ENCODE peak calls at places on chromosome 11, in six cellular contexts. C is GM12891, D is K562, E is H1, H is HepG2, A is GM12878. J is an unnamed sample.

GRCh38 chr11:1844221-1845094 is 5.7 kb downstream of the TNNI2 start:
- DNase-seq in D (peak), A (no peak), E (no peak), C (no peak), H (no peak), J (no peak)

GRCh38 chr11:86741489-86742435 is 58.6 kb upstream of the PRSS23 start:
- DNase-seq in E (no peak), H (peak), D (no peak), C (no peak), A (no peak), J (no peak)

GRCh38 chr11:2156416-2157182 is 4.4 kb downstream of the INS start:
- DNase-seq in E (no peak), A (no peak), D (peak), C (peak), H (peak), J (peak)

GRCh38 chr11:71372693-71373657 is 75.2 kb downstream of the DHCR7 start:
- DNase-seq in A (peak), E (no peak), C (no peak), H (peak), D (no peak), J (no peak)

GRCh38 chr11:72692498-72693237 is 18.4 kb upstream of the PDE2A start:
- DNase-seq in A (no peak), H (no peak), E (no peak), D (no peak), C (no peak), J (no peak)

GRCh38 chr11:122313581-122313980 is 197.6 kb upstream of the BLID start:
- DNase-seq in A (no peak), H (no peak), C (no peak), D (no peak), E (no peak), J (no peak)

GRCh38 chr11:77026236-77026635 is 8.0 kb upstream of the B3GNT6 start:
- DNase-seq in E (no peak), A (no peak), H (no peak), D (no peak), C (no peak), J (no peak)

GRCh38 chr11:70525006-70525405 is 126.7 kb downstream of the CTTN start:
- DNase-seq in D (no peak), C (no peak), A (no peak), H (no peak), E (no peak), J (no peak)

GRCh38 chr11:130629039-130629438 is 180.6 kb downstream of the ADAMTS15 start:
- DNase-seq in E (no peak), H (no peak), D (no peak), A (no peak), C (no peak), J (no peak)

GRCh38 chr11:3224730-3225098 is 6.1 kb upstream of the MRGPRG start:
- DNase-seq in E (no peak), H (no peak), A (no peak), D (no peak), C (no peak), J (peak)

GRCh38 chr11:44464741-44465140 is 100.7 kb upstream of the CD82 start:
- DNase-seq in H (peak), D (peak), C (no peak), E (no peak), A (no peak), J (no peak)

GRCh38 chr11:119166368-119167076 is 2.0 kb upstream of the NLRX1 start:
- DNase-seq in D (no peak), E (no peak), A (no peak), C (no peak), H (peak), J (no peak)

GRCh38 chr11:45655831-45656230 is 9.6 kb downstream of the CHST1 start:
- DNase-seq in C (no peak), A (no peak), H (no peak), D (no peak), E (no peak), J (no peak)

DNA sequence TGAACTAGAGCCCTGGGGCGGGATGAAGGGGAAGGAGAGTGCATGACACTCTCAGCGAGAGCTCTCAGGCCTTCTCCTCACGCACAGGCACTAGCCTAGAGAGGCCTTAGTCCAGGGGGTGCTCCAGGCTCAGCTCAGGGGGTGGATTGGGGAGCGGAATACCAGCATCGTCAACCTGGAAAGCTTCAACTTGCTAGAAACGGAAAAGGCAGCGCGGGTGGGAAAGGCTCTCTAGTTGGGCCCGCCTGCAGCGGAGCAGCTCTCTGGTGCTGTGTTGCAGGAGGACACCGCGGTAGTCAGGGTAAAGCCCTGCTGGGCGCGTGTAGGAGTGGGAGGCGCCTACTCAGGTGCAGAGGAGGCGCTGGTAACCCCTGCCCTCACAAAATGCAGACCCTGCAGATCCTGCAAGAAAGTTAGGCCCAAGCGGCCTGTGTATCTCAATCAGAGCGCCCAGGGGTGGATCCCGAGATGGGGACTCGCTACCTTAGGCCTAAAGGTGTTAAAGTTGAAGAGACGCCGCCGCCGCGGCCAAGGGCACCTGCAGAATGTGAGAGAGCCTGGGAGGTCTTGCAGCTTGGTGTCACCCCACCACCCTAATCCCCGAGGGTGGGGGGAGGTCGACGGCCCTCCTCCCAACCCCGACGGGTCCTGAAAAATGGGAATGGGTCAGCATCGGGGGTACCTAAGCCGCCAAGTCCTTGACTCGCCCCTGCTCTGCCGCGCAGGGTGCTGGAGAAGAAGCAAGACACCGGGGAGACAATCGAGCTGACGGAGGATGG is 2.8 kb downstream of the SLC17A6 start:
- DNase-seq in C (no peak), H (no peak), D (no peak), E (no peak), A (no peak), J (no peak)
- TF ChIP-seq TAF1 in C (no peak), H (no peak), D (no peak), E (no peak), A (no peak), J (no peak)

GRCh38 chr11:107859459-107860239 is 1.1 kb upstream of the SLC35F2 start:
- DNase-seq in H (no peak), E (no peak), D (peak), A (peak), C (no peak), J (no peak)
- TF ChIP-seq POLR2A in H (no peak), E (no peak), D (no peak), A (no peak), C (no peak), J (peak)

GRCh38 chr11:64865286-64866172 is 12.9 kb downstream of the EHD1 start:
- DNase-seq in D (no peak), C (no peak), A (no peak), E (no peak), H (no peak), J (no peak)
- TF ChIP-seq POLR2AphosphoS5 in D (no peak), C (peak), A (peak), E (no peak), H (no peak), J (peak)

DNA sequence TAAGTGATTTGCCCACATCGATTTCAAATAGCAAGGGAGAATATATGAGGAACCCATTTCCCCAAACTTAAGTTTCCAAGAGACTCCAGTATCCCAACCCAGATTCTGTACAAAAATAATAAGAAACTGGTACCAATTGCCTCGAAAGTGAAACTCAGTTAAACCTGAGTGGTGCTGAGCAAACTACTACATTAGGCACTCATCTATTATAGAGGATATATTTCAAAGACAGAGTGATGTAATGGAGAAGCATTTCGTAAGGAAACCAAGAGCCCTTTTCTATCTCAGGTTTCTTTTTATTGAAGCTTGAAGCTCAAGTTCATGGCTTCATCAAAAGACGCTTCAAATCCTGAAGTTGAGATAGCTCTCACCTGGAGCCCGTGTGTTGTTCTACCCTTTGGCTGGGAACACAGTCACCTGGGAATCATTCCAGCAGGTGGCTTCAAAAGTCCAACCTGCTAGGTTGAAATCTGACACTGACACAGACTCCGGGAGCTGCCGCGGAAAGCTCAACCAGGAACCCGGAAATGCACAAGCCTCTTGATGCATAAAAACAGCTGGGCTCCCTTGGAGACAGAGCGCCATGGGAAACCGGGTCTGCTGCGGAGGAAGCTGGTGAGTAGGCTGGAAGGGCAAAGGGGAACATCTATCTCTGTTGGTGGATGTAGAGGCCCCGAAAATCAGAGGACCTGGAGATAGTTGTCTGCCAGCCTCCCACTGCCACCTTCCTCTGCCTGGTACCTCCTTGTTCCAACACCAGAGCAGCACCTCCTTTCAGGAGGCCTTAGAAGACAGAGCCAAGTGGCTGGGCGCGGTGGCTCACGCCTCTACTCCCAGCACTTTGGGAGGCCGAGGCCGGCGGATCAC is at the start of gene C11orf52:
- DNase-seq in E (peak), A (no peak), D (peak), C (no peak), H (peak), J (no peak)
- TF ChIP-seq TAF1 in E (no peak), A (no peak), D (no peak), C (no peak), H (peak), J (no peak)

GRCh38 chr11:125674210-125674609 is 6.4 kb downstream of the ACRV1 start:
- DNase-seq in D (no peak), E (no peak), A (no peak), H (no peak), C (no peak), J (no peak)

GRCh38 chr11:125671561-125671960 is 9.1 kb downstream of the ACRV1 start:
- DNase-seq in C (no peak), A (no peak), H (no peak), E (no peak), D (no peak), J (no peak)

GRCh38 chr11:125667151-125667550 is 13.5 kb downstream of the ACRV1 start:
- DNase-seq in C (no peak), D (no peak), A (no peak), E (no peak), H (no peak), J (no peak)

GRCh38 chr11:125675196-125675595 is 5.5 kb downstream of the ACRV1 start:
- DNase-seq in H (no peak), D (no peak), E (no peak), A (no peak), C (no peak), J (no peak)

DNA sequence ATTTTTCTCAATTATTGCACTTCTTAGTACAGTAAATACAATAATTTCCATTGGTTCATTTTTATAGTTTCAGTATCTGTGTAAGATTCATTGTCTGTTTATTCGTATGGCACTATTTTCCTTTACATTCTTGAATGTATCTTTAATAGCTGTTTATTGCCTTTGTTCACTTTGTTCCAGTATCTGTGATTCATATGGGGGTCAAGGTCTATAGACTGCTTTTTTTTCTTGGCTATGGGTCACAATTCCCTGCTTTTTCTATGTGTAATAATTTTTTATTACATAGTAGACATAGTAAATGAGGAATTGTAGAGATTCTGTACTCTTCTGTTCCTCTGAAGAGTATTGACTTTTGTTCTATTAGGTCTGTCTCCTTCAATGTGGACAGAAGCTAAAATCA is 10.5 kb downstream of the ACRV1 start:
- DNase-seq in A (no peak), E (no peak), C (no peak), D (no peak), H (no peak), J (no peak)
- TF ChIP-seq POLR2A in A (no peak), E (no peak), C (no peak), D (no peak), H (no peak), J (no peak)

GRCh38 chr11:8792636-8793035 is 110.0 kb downstream of the RPL27A start:
- DNase-seq in C (no peak), D (no peak), E (no peak), A (no peak), H (no peak), J (no peak)

GRCh38 chr11:8790964-8791363 is 108.4 kb downstream of the RPL27A start:
- DNase-seq in H (no peak), E (no peak), D (no peak), A (no peak), C (no peak), J (no peak)

GRCh38 chr11:8787372-8787771 is 104.8 kb downstream of the RPL27A start:
- DNase-seq in E (no peak), D (no peak), H (no peak), C (no peak), A (no peak), J (no peak)

GRCh38 chr11:8788616-8789015 is 106.0 kb downstream of the RPL27A start:
- DNase-seq in A (no peak), H (no peak), D (no peak), C (no peak), E (no peak), J (no peak)

GRCh38 chr11:8789864-8790263 is 107.3 kb downstream of the RPL27A start:
- DNase-seq in D (no peak), E (no peak), H (no peak), C (no peak), A (no peak), J (no peak)
- TF ChIP-seq POLR2AphosphoS5 in D (no peak), E (no peak), H (no peak), C (no peak), A (no peak), J (no peak)

GRCh38 chr11:32087602-32088001 is 3.3 kb upstream of the RCN1 start:
- DNase-seq in H (no peak), E (no peak), C (no peak), A (no peak), D (no peak), J (no peak)

GRCh38 chr11:32094931-32095330 is 4.1 kb downstream of the RCN1 start:
- DNase-seq in C (no peak), E (no peak), D (no peak), H (no peak), A (no peak), J (no peak)

GRCh38 chr11:32092581-32093170 is 1.8 kb downstream of the RCN1 start:
- DNase-seq in D (no peak), E (no peak), A (no peak), C (no peak), H (peak), J (no peak)

GRCh38 chr11:32088117-32088941 is 2.5 kb upstream of the RCN1 start:
- DNase-seq in D (peak), C (no peak), E (no peak), H (no peak), A (peak), J (no peak)

DNA sequence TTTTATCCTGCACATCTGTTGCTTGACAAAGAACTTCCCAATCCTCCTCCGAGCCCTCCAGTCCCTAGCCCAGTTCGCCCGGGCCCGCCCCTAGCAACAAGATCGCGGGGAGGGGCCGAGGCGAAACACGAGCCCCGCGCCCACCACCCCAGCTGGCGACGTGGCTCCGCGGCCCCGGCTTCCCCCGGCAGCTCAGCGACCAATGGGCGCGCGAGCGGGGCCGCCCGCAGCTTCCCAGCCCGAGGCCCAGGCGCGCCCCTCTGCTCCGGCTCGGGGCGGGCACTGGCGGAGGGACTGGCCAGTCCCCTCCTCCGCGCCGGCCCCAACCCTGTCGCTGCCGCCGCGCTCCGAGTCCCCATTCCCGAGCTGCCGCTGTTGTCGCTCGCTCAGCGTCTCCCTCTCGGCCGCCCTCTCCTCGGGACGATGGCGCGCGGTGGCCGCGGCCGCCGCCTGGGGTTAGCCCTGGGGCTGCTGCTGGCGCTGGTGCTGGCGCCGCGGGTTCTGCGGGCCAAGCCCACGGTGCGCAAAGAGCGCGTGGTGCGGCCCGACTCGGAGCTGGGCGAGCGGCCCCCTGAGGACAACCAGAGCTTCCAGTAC is at the start of gene RCN1:
- DNase-seq in C (peak), A (no peak), E (peak), H (peak), D (peak), J (peak)
- TF ChIP-seq TAF1 in C (no peak), A (peak), E (peak), H (no peak), D (no peak), J (no peak)

GRCh38 chr11:34027516-34028406 is 23.8 kb upstream of the CAPRIN1 start:
- DNase-seq in A (no peak), H (peak), E (no peak), D (no peak), C (no peak), J (no peak)

GRCh38 chr11:34030386-34030785 is 21.1 kb upstream of the CAPRIN1 start:
- DNase-seq in D (no peak), E (no peak), A (no peak), C (no peak), H (no peak), J (no peak)

GRCh38 chr11:34026432-34026831 is 25.1 kb upstream of the CAPRIN1 start:
- DNase-seq in E (no peak), A (no peak), C (no peak), D (no peak), H (no peak), J (no peak)

GRCh38 chr11:34029176-34029575 is 22.4 kb upstream of the CAPRIN1 start:
- DNase-seq in E (no peak), D (no peak), C (no peak), H (no peak), A (no peak), J (no peak)

DNA sequence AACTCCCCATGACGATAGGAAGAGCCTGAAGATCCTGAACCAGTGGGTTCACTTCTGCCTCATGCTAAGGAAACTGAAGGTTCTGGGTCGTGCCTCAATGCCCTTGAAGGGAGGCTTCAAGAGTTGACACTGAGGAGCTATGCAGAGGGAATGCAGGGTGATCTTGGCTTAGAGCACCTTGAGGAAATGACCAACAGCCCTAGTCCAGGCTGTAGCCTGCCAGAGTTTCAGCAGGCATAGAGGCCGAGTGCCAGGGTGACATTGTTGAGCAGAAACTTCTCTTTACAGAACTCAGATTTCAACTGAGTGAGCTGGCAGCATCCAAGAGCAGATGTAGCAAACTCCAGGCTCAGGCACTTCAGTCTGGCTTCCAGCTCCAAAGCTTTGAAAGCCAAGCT is 23.1 kb upstream of the CAPRIN1 start:
- DNase-seq in E (no peak), H (no peak), C (no peak), D (no peak), A (no peak), J (no peak)
- TF ChIP-seq POLR2A in E (no peak), H (no peak), C (no peak), D (no peak), A (no peak), J (no peak)

DNA sequence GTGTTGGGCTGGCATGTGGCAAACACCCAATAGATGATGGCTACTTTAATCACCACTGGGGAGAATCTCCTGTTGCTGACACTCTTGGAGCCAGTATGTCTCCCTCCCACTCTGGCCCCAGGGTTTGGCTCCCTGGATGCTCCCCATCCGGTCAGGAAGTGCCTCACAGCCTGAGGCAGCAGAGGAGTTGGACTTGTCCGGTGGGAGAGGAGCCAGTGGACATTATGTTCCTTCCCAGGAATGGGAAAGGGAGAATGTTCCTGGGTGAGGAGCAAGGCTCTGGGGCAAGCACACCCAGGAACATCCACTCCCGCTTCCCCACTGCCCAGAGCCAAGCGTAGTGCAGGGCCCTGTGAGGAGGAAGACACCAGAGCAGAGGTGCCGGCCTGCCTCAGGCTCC is 84.6 kb upstream of the NAV2 start:
- DNase-seq in D (no peak), E (no peak), A (no peak), H (no peak), C (no peak), J (no peak)
- TF ChIP-seq POLR2AphosphoS5 in D (no peak), E (no peak), A (no peak), H (no peak), C (no peak), J (no peak)

GRCh38 chr11:68409748-68410344 is 50.7 kb upstream of the PPP6R3 start:
- DNase-seq in E (no peak), H (no peak), A (no peak), C (no peak), D (no peak), J (no peak)

GRCh38 chr11:68414457-68415221 is 45.9 kb upstream of the PPP6R3 start:
- DNase-seq in A (no peak), C (no peak), E (no peak), H (no peak), D (no peak), J (no peak)

GRCh38 chr11:68413591-68413999 is 47.0 kb upstream of the PPP6R3 start:
- DNase-seq in D (no peak), C (no peak), A (no peak), H (no peak), E (no peak), J (no peak)

GRCh38 chr11:68411501-68411991 is 49.0 kb upstream of the PPP6R3 start:
- DNase-seq in A (no peak), E (no peak), D (no peak), H (no peak), C (no peak), J (no peak)

GRCh38 chr11:68412593-68413475 is 47.7 kb upstream of the PPP6R3 start:
- DNase-seq in H (no peak), E (no peak), A (peak), D (no peak), C (no peak), J (peak)
- TF ChIP-seq TAF1 in H (no peak), E (no peak), A (no peak), D (no peak), C (no peak), J (no peak)

J was measured in GM12892.